ENCODE peak calls at places on chromosomes 16 and 17, in six cellular contexts. Q, E, Y, H, J and L are unnamed samples.
A peak's percentile ranks its signal among the peaks of the same experiment; 100 is the strongest.

GRCh38 chr17:335691-336090 is 16.9 kb downstream of the RPH3AL start:
- DNase-seq in Y (no peak), H (peak; percentile 63), E (no peak), J (no peak), Q (no peak), L (no peak)

GRCh38 chr17:42313389-42313772 is 25.1 kb downstream of the STAT5A start:
- DNase-seq in E (no peak), Y (no peak), H (no peak), J (no peak), Q (no peak), L (no peak)

GRCh38 chr17:75492555-75493168 is 22.7 kb downstream of the CASKIN2 start:
- DNase-seq in Q (no peak), H (no peak), E (no peak), J (no peak), Y (no peak), L (no peak)

GRCh38 chr17:6461792-6462524 is 17.7 kb downstream of the PIMREG start:
- DNase-seq in Y (no peak), E (no peak), H (no peak), Q (no peak), J (no peak), L (no peak)

GRCh38 chr17:50205931-50206505 is 4.6 kb upstream of the COL1A1 start:
- DNase-seq in J (peak; percentile 17), H (peak; percentile 42), Y (no peak), Q (no peak), E (no peak), L (no peak)

GRCh38 chr16:78045865-78046581 is 23.7 kb downstream of the CLEC3A start:
- DNase-seq in Q (peak; percentile 41), H (peak; percentile 76), J (peak; percentile 45), E (peak; percentile 88), Y (no peak), L (peak; percentile 75)

GRCh38 chr16:396199-396598 is 800 bp upstream of the NME4 start:
- DNase-seq in Q (no peak), E (no peak), H (no peak), J (no peak), Y (no peak), L (no peak)

GRCh38 chr17:7413346-7413985 is 5.8 kb downstream of the NLGN2 start:
- DNase-seq in J (no peak), E (no peak), Y (no peak), H (no peak), Q (no peak), L (no peak)

GRCh38 chr17:7700510-7700909 is 4.5 kb upstream of the EFNB3 start:
- DNase-seq in E (no peak), Q (no peak), Y (no peak), H (no peak), J (no peak), L (no peak)

GRCh38 chr16:424033-424622 is 1.3 kb upstream of the RAB11FIP3 start:
- DNase-seq in Q (peak; percentile 60), H (peak; percentile 60), Y (no peak), J (peak; percentile 80), E (peak; percentile 25), L (peak; percentile 78)

GRCh38 chr17:70144260-70144846 is 25.0 kb upstream of the KCNJ2 start:
- DNase-seq in J (no peak), Q (no peak), H (no peak), Y (peak; percentile 12), E (no peak), L (peak; percentile 21)

GRCh38 chr16:72637306-72637705 is 410.6 kb downstream of the ZFHX3 start:
- DNase-seq in Y (no peak), J (no peak), E (no peak), Q (no peak), H (no peak), L (no peak)

GRCh38 chr16:11253995-11254912 is 1.8 kb downstream of the SOCS1 start:
- DNase-seq in Y (no peak), H (no peak), J (peak; percentile 31), Q (no peak), E (no peak), L (no peak)

GRCh38 chr17:79137015-79137770 is 62.6 kb downstream of the ENGASE start:
- DNase-seq in E (no peak), Q (no peak), Y (no peak), H (no peak), J (no peak), L (peak; percentile 43)

GRCh38 chr17:78357687-78358537 is 2.0 kb downstream of the SOCS3 start:
- DNase-seq in J (no peak), H (no peak), Q (no peak), E (no peak), Y (no peak), L (no peak)

GRCh38 chr16:11152205-11152604 is 103.8 kb downstream of the SOCS1 start:
- DNase-seq in E (no peak), Q (no peak), H (no peak), J (no peak), Y (no peak), L (no peak)

GRCh38 chr17:17748179-17748578 is 66.9 kb downstream of the RAI1 start:
- DNase-seq in Y (no peak), Q (no peak), J (no peak), H (no peak), E (no peak), L (no peak)

GRCh38 chr17:17940451-17940911 is 31.7 kb downstream of the TOM1L2 start:
- DNase-seq in J (no peak), E (peak; percentile 58), Y (no peak), H (no peak), Q (no peak), L (no peak)

GRCh38 chr16:79560923-79561322 is 39.6 kb downstream of the MAF start:
- DNase-seq in J (no peak), Y (no peak), H (no peak), E (no peak), Q (no peak), L (no peak)

GRCh38 chr16:67490330-67491096 is 7.2 kb upstream of the AGRP start:
- DNase-seq in H (no peak), J (no peak), Q (no peak), E (no peak), Y (no peak), L (no peak)

GRCh38 chr16:87955302-87956168 is 4.3 kb downstream of the BANP start:
- DNase-seq in Y (no peak), J (no peak), Q (no peak), E (no peak), H (no peak), L (no peak)

GRCh38 chr16:23757116-23757515 is 2.3 kb downstream of the CHP2 start:
- DNase-seq in Q (no peak), E (no peak), Y (no peak), J (no peak), H (no peak), L (no peak)

GRCh38 chr16:66426112-66427035 is 721 bp upstream of the BEAN1 start:
- DNase-seq in Y (no peak), E (no peak), H (peak; percentile 34), J (no peak), Q (no peak), L (no peak)

GRCh38 chr16:77723108-77723514 is 797 bp downstream of the NUDT7 start:
- DNase-seq in H (no peak), E (peak; percentile 35), Y (no peak), Q (peak; percentile 21), J (peak; percentile 18), L (no peak)

GRCh38 chr16:23240994-23241393 is 58.4 kb downstream of the SCNN1G start:
- DNase-seq in Q (no peak), J (no peak), Y (no peak), H (no peak), E (no peak), L (no peak)

GRCh38 chr17:42362245-42362961 is 25.8 kb downstream of the STAT3 start:
- DNase-seq in Q (no peak), J (no peak), Y (no peak), E (peak; percentile 93), H (no peak), L (no peak)

GRCh38 chr16:53056528-53056881 is 1.7 kb downstream of the CHD9 start:
- DNase-seq in H (no peak), E (no peak), J (no peak), Q (peak; percentile 35), Y (no peak), L (no peak)

GRCh38 chr17:10435096-10435495 is 13.3 kb upstream of the MYH8 start:
- DNase-seq in Q (no peak), H (no peak), Y (no peak), E (no peak), J (no peak), L (no peak)

GRCh38 chr17:32497431-32498205 is 10.8 kb downstream of the CDK5R1 start:
- DNase-seq in H (no peak), J (no peak), E (no peak), Q (no peak), Y (no peak), L (no peak)
- TF ChIP-seq CTCF in H (no peak), J (no peak), E (no peak), Q (no peak), Y (no peak), L (no peak)

GRCh38 chr16:1942810-1943726 is at the start of gene MSRB1:
- DNase-seq in H (peak; percentile 100), J (peak; percentile 99), Y (peak; percentile 95), E (peak; percentile 100), Q (peak; percentile 100), L (peak; percentile 100)
- TF ChIP-seq POLR2A in H (peak; percentile 84), J (peak; percentile 91), Y (no peak), E (peak; percentile 83), Q (peak; percentile 95), L (peak; percentile 23)

DNA sequence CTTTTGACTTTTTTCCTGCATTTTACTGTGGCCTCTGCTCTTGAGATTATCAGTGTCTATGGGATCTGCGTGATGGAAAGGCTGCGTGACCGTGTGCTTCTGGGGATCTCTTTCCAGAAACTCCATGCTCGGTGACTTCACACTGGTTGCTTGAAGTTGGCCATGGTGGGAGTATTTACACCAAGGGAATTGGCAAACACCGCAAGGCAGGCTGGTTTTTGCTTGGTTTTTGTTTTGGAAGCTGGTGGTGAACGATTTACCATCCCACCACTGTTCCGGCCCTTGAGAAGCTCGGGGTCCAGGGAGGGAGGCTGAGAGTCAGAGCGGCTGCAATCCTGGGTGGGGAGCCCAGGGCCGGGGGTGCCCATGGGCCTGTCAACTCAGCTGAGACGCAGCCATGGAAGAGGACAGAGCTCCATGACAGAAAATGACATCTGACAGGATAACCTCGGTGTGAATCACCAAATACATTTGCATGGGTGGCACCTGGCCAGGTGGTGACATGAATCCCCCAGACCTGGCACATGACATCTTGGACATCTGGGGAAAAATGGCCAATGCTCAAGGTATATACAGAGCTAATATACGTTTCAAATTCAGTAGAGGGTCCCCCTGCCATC is 11.1 kb downstream of the CRISPLD2 start:
- DNase-seq in J (no peak), H (no peak), E (no peak), Q (no peak), Y (no peak), L (no peak)
- H3K4me1 ChIP-seq in J (peaks cover 28% of the 10 kb centered on the region), H (peaks cover 22% of the 10 kb centered on the region), E (peaks cover 50% of the 10 kb centered on the region), Q (peaks cover 54% of the 10 kb centered on the region), Y (peaks cover 11% of the 10 kb centered on the region), L (peaks cover 52% of the 10 kb centered on the region)

GRCh38 chr17:61492759-61493526 is 40.7 kb downstream of the TBX4 start:
- DNase-seq in Q (no peak), H (no peak), J (no peak), Y (no peak), E (no peak), L (no peak)
- TF ChIP-seq CTCF in Q (no peak), H (no peak), J (no peak), Y (peak; percentile 29), E (no peak), L (no peak)